ENCODE peak calls at places on chromosomes 1 and 21, in seven cellular contexts. U is fibroblast of lung, W is PC-3, N is left ventricle myocardium inferior, Z is tibial artery, M is ovary, H is PC-9. D is an unnamed sample.

GRCh38 chr1:37890378-37891014 is 31.1 kb upstream of the MTF1 start:
- DNase-seq in U (peak; percentile 49), W (peak; percentile 72), N (no peak), Z (no peak), M (no peak), H (peak; percentile 55), D (no peak)

GRCh38 chr1:213976665-213977485 is 10.9 kb upstream of the PROX1 start:
- DNase-seq in U (no peak), W (no peak), N (no peak), Z (no peak), M (no peak), H (no peak), D (no peak)

GRCh38 chr1:205325334-205325884 is 3.9 kb upstream of the NUAK2 start:
- DNase-seq in U (peak; percentile 82), W (peak; percentile 93), N (no peak), Z (peak; percentile 76), M (no peak), H (peak; percentile 58), D (no peak)

GRCh38 chr1:9425859-9426258 is 113.4 kb upstream of the SLC25A33 start:
- DNase-seq in U (no peak), W (no peak), N (no peak), Z (no peak), M (no peak), H (no peak), D (no peak)

GRCh38 chr1:1173793-1174415 is at the start of gene TTLL10:
- DNase-seq in U (no peak), W (no peak), N (peak; percentile 13), Z (peak; percentile 56), M (no peak), H (no peak), D (no peak)

GRCh38 chr1:210132582-210132981 is 100.0 kb upstream of the SERTAD4 start:
- DNase-seq in U (peak; percentile 55), W (peak; percentile 61), N (no peak), Z (no peak), M (no peak), H (no peak), D (no peak)

GRCh38 chr1:24475700-24476099 is 26.9 kb upstream of the RCAN3 start:
- DNase-seq in U (no peak), W (no peak), N (no peak), Z (no peak), M (no peak), H (no peak), D (no peak)

GRCh38 chr1:51329443-51330325 is 678 bp downstream of the TTC39A start:
- DNase-seq in U (no peak), W (peak; percentile 62), N (peak; percentile 68), Z (no peak), M (no peak), H (peak; percentile 52), D (no peak)

GRCh38 chr1:221149111-221149510 is 269.9 kb downstream of the HLX start:
- DNase-seq in U (peak; percentile 63), W (no peak), N (no peak), Z (no peak), M (no peak), H (no peak), D (no peak)

GRCh38 chr21:44870748-44871495 is 2.6 kb downstream of the PTTG1IP start:
- DNase-seq in U (no peak), W (peak; percentile 78), N (peak; percentile 75), Z (peak; percentile 72), M (no peak), H (peak; percentile 62), D (no peak)

GRCh38 chr1:35577071-35577998 is 4.2 kb downstream of the TFAP2E start:
- DNase-seq in U (no peak), W (no peak), N (no peak), Z (no peak), M (no peak), H (no peak), D (no peak)

GRCh38 chr1:19769211-19769932 is 30.3 kb downstream of the TMCO4 start:
- DNase-seq in U (no peak), W (no peak), N (no peak), Z (no peak), M (no peak), H (no peak), D (no peak)

GRCh38 chr1:147840909-147841308 is 61.7 kb upstream of the GJA8 start:
- DNase-seq in U (no peak), W (no peak), N (no peak), Z (no peak), M (no peak), H (no peak), D (no peak)

GRCh38 chr1:168945870-168946269 is 160.6 kb upstream of the ATP1B1 start:
- DNase-seq in U (no peak), W (no peak), N (peak; percentile 75), Z (peak; percentile 63), M (peak; percentile 30), H (no peak), D (no peak)

GRCh38 chr1:224170748-224171478 is 12.1 kb upstream of the DEGS1 start:
- DNase-seq in U (no peak), W (peak; percentile 61), N (no peak), Z (no peak), M (no peak), H (peak; percentile 45), D (no peak)

GRCh38 chr1:153626929-153627796 is at the start of gene S100A13:
- DNase-seq in U (peak; percentile 96), W (peak; percentile 97), N (peak; percentile 72), Z (peak; percentile 91), M (peak; percentile 88), H (peak; percentile 95), D (peak; percentile 30)

GRCh38 chr1:24069817-24070216 is 42.1 kb downstream of the MYOM3 start:
- DNase-seq in U (no peak), W (no peak), N (no peak), Z (no peak), M (no peak), H (no peak), D (no peak)

GRCh38 chr1:67524143-67525052 is 94.2 kb upstream of the SERBP1 start:
- DNase-seq in U (no peak), W (peak; percentile 10), N (no peak), Z (no peak), M (no peak), H (no peak), D (no peak)

GRCh38 chr21:38989745-38990423 is 184.2 kb downstream of the ETS2 start:
- DNase-seq in U (peak; percentile 85), W (peak; percentile 48), N (no peak), Z (no peak), M (peak; percentile 69), H (no peak), D (no peak)

GRCh38 chr1:98053471-98054366 is 132.9 kb upstream of the DPYD start:
- DNase-seq in U (peak; percentile 75), W (peak; percentile 87), N (peak; percentile 55), Z (peak; percentile 70), M (peak; percentile 62), H (no peak), D (no peak)

GRCh38 chr1:43653339-43653738 is 3.4 kb downstream of the KDM4A start:
- DNase-seq in U (peak; percentile 23), W (peak; percentile 47), N (no peak), Z (no peak), M (no peak), H (no peak), D (no peak)

GRCh38 chr1:192382758-192383157 is 66.0 kb downstream of the RGS21 start:
- DNase-seq in U (no peak), W (no peak), N (no peak), Z (no peak), M (no peak), H (no peak), D (no peak)

GRCh38 chr1:78408830-78409229 is 81.9 kb upstream of the PTGFR start:
- DNase-seq in U (no peak), W (no peak), N (no peak), Z (no peak), M (no peak), H (no peak), D (no peak)

GRCh38 chr1:178126790-178127189 is 32.9 kb downstream of the RASAL2 start:
- DNase-seq in U (peak; percentile 85), W (peak; percentile 89), N (no peak), Z (no peak), M (no peak), H (peak; percentile 92), D (no peak)

GRCh38 chr1:212916395-212917133 is 33.8 kb upstream of the VASH2 start:
- DNase-seq in U (peak; percentile 18), W (no peak), N (peak; percentile 44), Z (no peak), M (peak; percentile 27), H (no peak), D (no peak)

GRCh38 chr1:226690460-226690982 is 48.6 kb downstream of the ITPKB start:
- DNase-seq in U (no peak), W (no peak), N (no peak), Z (no peak), M (no peak), H (no peak), D (no peak)

GRCh38 chr1:200035956-200036615 is 8.6 kb downstream of the NR5A2 start:
- DNase-seq in U (no peak), W (no peak), N (no peak), Z (no peak), M (no peak), H (no peak), D (no peak)

GRCh38 chr1:200036616-200037270 is 9.2 kb downstream of the NR5A2 start:
- DNase-seq in U (no peak), W (no peak), N (no peak), Z (no peak), M (no peak), H (no peak), D (no peak)

GRCh38 chr1:200034262-200034557 is 6.7 kb downstream of the NR5A2 start:
- DNase-seq in U (no peak), W (no peak), N (no peak), Z (no peak), M (no peak), H (no peak), D (no peak)

GRCh38 chr1:200034821-200035396 is 7.4 kb downstream of the NR5A2 start:
- DNase-seq in U (peak; percentile 48), W (no peak), N (no peak), Z (no peak), M (no peak), H (no peak), D (no peak)

GRCh38 chr1:200035397-200035955 is 8.0 kb downstream of the NR5A2 start:
- DNase-seq in U (no peak), W (no peak), N (no peak), Z (no peak), M (no peak), H (no peak), D (no peak)
- H3K4me3 ChIP-seq in U (no peak overlapping the region), W (no peak overlapping the region), N (peak overlapping the region; percentile 40), Z (peak overlapping the region; percentile 22), M (no peak overlapping the region), H (no peak overlapping the region), D (peak overlapping the region; percentile 53)

GRCh38 chr1:10726355-10726754 is 70.1 kb downstream of the CASZ1 start:
- DNase-seq in U (no peak), W (peak; percentile 73), N (peak; percentile 81), Z (peak; percentile 72), M (no peak), H (no peak), D (peak; percentile 15)
- H3K4me1 ChIP-seq in U (no peaks in the 10 kb centered on the region), W (peaks cover 43% of the 10 kb centered on the region), N (peaks cover 78% of the 10 kb centered on the region), Z (peaks cover 53% of the 10 kb centered on the region), M (no peaks in the 10 kb centered on the region), H (peaks cover 22% of the 10 kb centered on the region), D (peaks cover 15% of the 10 kb centered on the region)

GRCh38 chr1:234724517-234725176 is 114.7 kb upstream of the IRF2BP2 start:
- DNase-seq in U (no peak), W (no peak), N (peak; percentile 75), Z (peak; percentile 93), M (peak; percentile 82), H (no peak), D (peak; percentile 49)
- H3K4me3 ChIP-seq in U (no peak overlapping the region), W (peak overlapping the region; percentile 50), N (peak overlapping the region; percentile 36), Z (peak overlapping the region; percentile 34), M (peak overlapping the region; percentile 13), H (peak overlapping the region; percentile 34), D (peak overlapping the region; percentile 60)

GRCh38 chr1:21304488-21304887 is 14.2 kb upstream of the ECE1 start:
- DNase-seq in U (no peak), W (no peak), N (no peak), Z (no peak), M (no peak), H (no peak), D (no peak)
- H3K4me1 ChIP-seq in U (peaks cover 49% of the 10 kb centered on the region), W (peaks cover 12% of the 10 kb centered on the region), N (peaks cover 75% of the 10 kb centered on the region), Z (peaks cover 65% of the 10 kb centered on the region), M (peaks cover 27% of the 10 kb centered on the region), H (peaks cover 9% of the 10 kb centered on the region), D (peaks cover 24% of the 10 kb centered on the region)

D was measured in thoracic aorta.